ENCODE peak calls at places on chromosomes 16 and 17, in six cellular contexts. K is uterus, O is fibroblast of the aortic adventitia, R is neural progenitor cell, F is H1, G is kidney epithelial cell. J is an unnamed sample.

GRCh38 chr17:73956595-73957465 is 246.6 kb upstream of the RPL38 start:
- DNase-seq in K (no peak), O (no peak), R (peak; percentile 90), F (peak; percentile 94), G (no peak), J (peak; percentile 7)

GRCh38 chr17:2792541-2793169 is 3.6 kb upstream of the RAP1GAP2 start:
- DNase-seq in K (no peak), O (no peak), R (no peak), F (no peak), G (no peak), J (no peak)

GRCh38 chr17:57601328-57601727 is 143.8 kb downstream of the CCDC182 start:
- DNase-seq in K (no peak), O (no peak), R (no peak), F (no peak), G (no peak), J (no peak)

GRCh38 chr17:4301066-4301465 is 37.3 kb upstream of the ANKFY1 start:
- DNase-seq in K (no peak), O (no peak), R (no peak), F (no peak), G (no peak), J (no peak)

GRCh38 chr16:74842413-74842812 is 67.8 kb upstream of the FA2H start:
- DNase-seq in K (no peak), O (no peak), R (no peak), F (no peak), G (no peak), J (no peak)

GRCh38 chr16:12120331-12120981 is 143.9 kb downstream of the SNX29 start:
- DNase-seq in K (no peak), O (peak; percentile 6), R (no peak), F (no peak), G (no peak), J (peak; percentile 78)

GRCh38 chr17:56593073-56593740 is at the start of gene NOG:
- DNase-seq in K (no peak), O (peak; percentile 4), R (peak; percentile 89), F (peak; percentile 73), G (no peak), J (no peak)

GRCh38 chr17:41547921-41548843 is 20.1 kb upstream of the KRT19 start:
- DNase-seq in K (peak; percentile 93), O (peak; percentile 97), R (no peak), F (no peak), G (peak; percentile 97), J (peak; percentile 97)

GRCh38 chr17:67829331-67829730 is 4.0 kb downstream of the BPTF start:
- DNase-seq in K (no peak), O (no peak), R (peak; percentile 9), F (peak; percentile 17), G (no peak), J (no peak)

GRCh38 chr17:8758137-8758596 is at the start of gene SPDYE4:
- DNase-seq in K (no peak), O (no peak), R (no peak), F (peak; percentile 10), G (no peak), J (no peak)

GRCh38 chr17:74759941-74760340 is 11.5 kb downstream of the NHERF1 start:
- DNase-seq in K (no peak), O (no peak), R (peak; percentile 69), F (no peak), G (no peak), J (no peak)

GRCh38 chr17:45320931-45321461 is 4.2 kb upstream of the MAP3K14 start:
- DNase-seq in K (peak; percentile 69), O (peak; percentile 98), R (no peak), F (no peak), G (peak; percentile 97), J (peak; percentile 83)

GRCh38 chr16:28064706-28065249 is 1.3 kb upstream of the GSG1L start:
- DNase-seq in K (no peak), O (no peak), R (no peak), F (no peak), G (no peak), J (no peak)

GRCh38 chr16:53090591-53091507 is 36.1 kb downstream of the CHD9 start:
- DNase-seq in K (peak; percentile 98), O (peak; percentile 99), R (peak; percentile 23), F (no peak), G (no peak), J (peak; percentile 100)

GRCh38 chr17:27463235-27463677 is 7.0 kb downstream of the KSR1 start:
- DNase-seq in K (no peak), O (no peak), R (no peak), F (no peak), G (peak; percentile 48), J (no peak)

GRCh38 chr17:81114694-81115093 is 50.6 kb upstream of the PVALEF start:
- DNase-seq in K (no peak), O (no peak), R (no peak), F (no peak), G (no peak), J (no peak)

GRCh38 chr17:45948498-45948880 is 50.6 kb upstream of the STH start:
- DNase-seq in K (no peak), O (peak; percentile 11), R (no peak), F (no peak), G (no peak), J (no peak)

GRCh38 chr16:2427526-2427925 is 1.7 kb upstream of the CCNF start:
- DNase-seq in K (no peak), O (no peak), R (no peak), F (no peak), G (no peak), J (no peak)

GRCh38 chr17:35022536-35023063 is 40.9 kb downstream of the RFFL start:
- DNase-seq in K (peak; percentile 64), O (peak; percentile 88), R (no peak), F (no peak), G (peak; percentile 79), J (peak; percentile 93)

GRCh38 chr16:21076186-21076883 is 74.3 kb downstream of the DNAH3 start:
- DNase-seq in K (no peak), O (no peak), R (no peak), F (no peak), G (no peak), J (no peak)

GRCh38 chr17:78771758-78772382 is 10.2 kb downstream of the CYTH1 start:
- DNase-seq in K (no peak), O (no peak), R (no peak), F (no peak), G (no peak), J (no peak)

GRCh38 chr17:20823890-20824289 is 218.9 kb downstream of the USP22 start:
- DNase-seq in K (no peak), O (no peak), R (no peak), F (no peak), G (no peak), J (no peak)

GRCh38 chr16:3356118-3356517 is 429 bp downstream of the OR2C1 start:
- DNase-seq in K (no peak), O (no peak), R (no peak), F (no peak), G (no peak), J (no peak)

GRCh38 chr16:73071131-73071940 is 23.4 kb upstream of the ZFHX3 start:
- DNase-seq in K (peak; percentile 53), O (peak; percentile 47), R (peak; percentile 73), F (peak; percentile 70), G (no peak), J (peak; percentile 57)

GRCh38 chr16:12210925-12211869 is 234.7 kb downstream of the SNX29 start:
- DNase-seq in K (no peak), O (no peak), R (no peak), F (no peak), G (no peak), J (no peak)

DNA sequence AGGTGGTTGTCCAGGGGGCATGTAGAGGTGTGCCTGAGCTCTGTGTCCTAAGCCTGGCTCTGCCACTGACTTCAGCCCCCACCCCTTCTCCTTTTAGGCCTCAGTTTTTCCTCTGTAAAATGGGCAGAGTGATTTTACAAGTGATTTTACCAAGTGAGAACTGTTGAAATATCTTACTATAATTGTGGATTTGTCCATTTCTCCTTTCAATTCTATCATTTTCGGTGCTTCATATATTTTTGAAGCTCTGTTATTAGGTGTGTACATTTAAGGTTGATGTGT is 21.7 kb upstream of the HOXB9 start:
- DNase-seq in K (no peak), O (no peak), R (no peak), F (no peak), G (no peak), J (no peak)
- H3K4me3 ChIP-seq in K (no peak overlapping the region), O (no peak overlapping the region), R (no peak overlapping the region), F (no peak overlapping the region), G (peak overlapping the region; percentile 74), J (no peak overlapping the region)

DNA sequence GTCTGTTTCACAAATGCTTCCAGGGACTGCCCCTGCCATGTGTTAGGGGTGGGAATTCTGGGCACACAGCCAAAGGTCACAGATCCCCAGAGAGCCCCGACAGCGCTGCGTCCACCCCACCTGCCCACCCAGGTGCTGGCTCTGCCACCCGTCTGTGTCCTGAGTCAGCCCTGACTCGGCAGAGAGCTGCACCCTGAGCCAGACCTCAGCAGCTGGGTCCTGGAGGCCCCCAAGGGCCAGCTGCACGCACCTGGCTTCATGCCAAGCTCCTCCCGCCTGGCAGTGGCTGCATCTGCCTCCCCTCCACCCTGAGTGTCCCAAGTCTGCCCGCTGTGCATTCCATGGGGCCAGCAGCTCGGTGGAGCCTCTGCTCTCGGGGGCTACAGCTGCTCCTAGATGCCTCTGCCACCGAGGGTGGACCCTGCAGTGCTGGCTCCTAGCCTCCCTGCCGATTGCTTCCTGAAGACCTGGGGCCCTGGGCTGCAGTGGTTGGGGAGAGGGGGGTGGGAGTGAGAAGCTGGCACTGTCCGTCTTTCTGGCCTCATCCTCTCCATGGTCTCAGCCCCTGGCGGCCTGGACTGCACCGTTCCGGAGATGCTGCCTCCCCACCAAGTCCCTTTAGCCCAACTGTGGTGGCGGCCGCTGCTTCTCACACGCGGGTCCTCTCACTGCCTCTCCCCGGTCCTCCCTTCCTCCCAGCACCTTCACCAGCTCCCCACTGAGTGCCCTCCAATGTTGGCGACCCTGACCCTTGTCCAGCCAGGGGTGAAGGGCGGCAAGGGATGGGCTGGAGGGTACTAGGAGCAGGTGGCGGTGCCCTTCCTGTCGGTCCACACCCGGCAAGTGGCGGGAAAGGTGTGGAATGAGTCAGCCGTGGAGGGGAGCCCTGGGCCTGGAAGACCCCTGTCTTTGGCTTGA is 3.0 kb downstream of the SECTM1 start:
- DNase-seq in K (no peak), O (peak; percentile 76), R (no peak), F (no peak), G (peak; percentile 31), J (peak; percentile 81)
- TF ChIP-seq CTCF in K (no peak), O (peak; percentile 18), R (no peak), F (no peak), G (no peak), J (no peak)

DNA sequence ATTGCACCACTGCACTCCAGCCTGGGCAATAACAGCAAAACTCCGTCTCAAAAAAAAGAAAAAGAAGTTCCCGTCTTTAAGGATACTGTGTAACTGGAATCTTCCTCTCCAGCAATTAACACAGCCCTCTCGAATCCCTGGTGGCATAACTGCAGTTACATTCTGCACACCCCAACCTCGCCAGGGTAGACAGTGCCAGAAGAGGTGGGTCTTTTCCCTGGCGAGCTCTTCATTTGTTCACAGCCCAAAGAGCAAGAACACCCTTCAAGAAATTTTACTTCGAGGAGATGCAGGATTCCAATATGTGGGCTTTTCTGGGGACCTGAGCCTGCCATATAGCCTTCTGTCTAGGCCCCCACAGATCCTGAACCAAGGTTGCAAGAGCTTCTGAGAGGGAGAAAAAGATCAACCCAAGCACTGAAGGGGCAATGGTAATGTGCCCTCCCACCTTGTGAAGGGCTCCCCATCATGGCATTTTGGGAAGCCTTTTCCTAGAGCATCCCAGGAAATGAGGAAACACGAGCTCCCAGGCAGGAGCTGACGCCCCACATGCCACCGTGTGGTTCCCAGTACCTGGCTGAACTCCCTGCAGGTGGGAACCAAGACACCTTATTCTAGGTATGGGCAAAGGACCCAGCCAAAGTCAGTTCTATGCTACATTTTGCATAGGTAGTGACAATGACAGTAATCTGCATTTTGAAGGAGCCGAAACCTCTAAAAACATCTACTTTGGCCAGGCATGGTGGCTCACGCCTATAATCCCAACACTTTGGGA is 26.9 kb downstream of the TK2 start:
- DNase-seq in K (no peak), O (no peak), R (no peak), F (no peak), G (no peak), J (no peak)
- H3K4me3 ChIP-seq in K (no peak overlapping the region), O (no peak overlapping the region), R (no peak overlapping the region), F (no peak overlapping the region), G (no peak overlapping the region), J (no peak overlapping the region)

GRCh38 chr16:31094424-31095120 is at the start of gene VKORC1:
- DNase-seq in K (peak; percentile 95), O (peak; percentile 97), R (peak; percentile 98), F (peak; percentile 90), G (peak; percentile 90), J (peak; percentile 98)
- TF ChIP-seq CTCF in K (no peak), O (no peak), R (no peak), F (no peak), G (no peak), J (no peak)